ENCODE peak calls at places on chromosomes 6 and 20, in eight cellular contexts. One of them, this sample, is unnamed.

GRCh38 chr6:162177733-162178132 is 549.8 kb downstream of the PRKN start:
- DNase-seq in IMR-90: no peak
- DNase-seq in endodermal cell: peak; percentile 68
- DNase-seq in fibroblast of lung: peak; percentile 50
- DNase-seq in coronary artery: no peak
- DNase-seq in GM12878: no peak
- DNase-seq in HCT116: no peak
- DNase-seq in esophagus muscularis mucosa: no peak
- DNase-seq in this sample: peak; percentile 33

GRCh38 chr20:58555078-58555765 is 40.0 kb upstream of the APCDD1L start:
- DNase-seq in IMR-90: peak; percentile 89
- DNase-seq in endodermal cell: peak; percentile 4
- DNase-seq in fibroblast of lung: peak; percentile 74
- DNase-seq in coronary artery: peak; percentile 35
- DNase-seq in GM12878: no peak
- DNase-seq in HCT116: no peak
- DNase-seq in esophagus muscularis mucosa: no peak
- DNase-seq in this sample: peak; percentile 53

GRCh38 chr20:56222201-56222600 is 26.3 kb upstream of the MC3R start:
- DNase-seq in IMR-90: no peak
- DNase-seq in endodermal cell: no peak
- DNase-seq in fibroblast of lung: no peak
- DNase-seq in coronary artery: no peak
- DNase-seq in GM12878: no peak
- DNase-seq in HCT116: no peak
- DNase-seq in esophagus muscularis mucosa: no peak
- DNase-seq in this sample: no peak

GRCh38 chr6:3471711-3472110 is 14.9 kb upstream of the SLC22A23 start:
- DNase-seq in IMR-90: peak; percentile 28
- DNase-seq in endodermal cell: peak; percentile 60
- DNase-seq in fibroblast of lung: no peak
- DNase-seq in coronary artery: no peak
- DNase-seq in GM12878: no peak
- DNase-seq in HCT116: no peak
- DNase-seq in esophagus muscularis mucosa: no peak
- DNase-seq in this sample: no peak

GRCh38 chr6:27318973-27319372 is 6.9 kb upstream of the POM121L2 start:
- DNase-seq in IMR-90: no peak
- DNase-seq in endodermal cell: no peak
- DNase-seq in fibroblast of lung: no peak
- DNase-seq in coronary artery: no peak
- DNase-seq in GM12878: no peak
- DNase-seq in HCT116: no peak
- DNase-seq in esophagus muscularis mucosa: no peak
- DNase-seq in this sample: no peak

GRCh38 chr6:169981051-169981450 is 229.6 kb downstream of the ERMARD start:
- DNase-seq in IMR-90: no peak
- DNase-seq in endodermal cell: no peak
- DNase-seq in fibroblast of lung: no peak
- DNase-seq in coronary artery: no peak
- DNase-seq in GM12878: no peak
- DNase-seq in HCT116: no peak
- DNase-seq in esophagus muscularis mucosa: no peak
- DNase-seq in this sample: no peak

GRCh38 chr20:33649201-33649631 is 12.9 kb upstream of the C20orf144 start:
- DNase-seq in IMR-90: no peak
- DNase-seq in endodermal cell: no peak
- DNase-seq in fibroblast of lung: peak; percentile 66
- DNase-seq in coronary artery: no peak
- DNase-seq in GM12878: no peak
- DNase-seq in HCT116: no peak
- DNase-seq in esophagus muscularis mucosa: no peak
- DNase-seq in this sample: no peak

GRCh38 chr20:41249781-41250281 is 67.7 kb downstream of the ZHX3 start:
- DNase-seq in IMR-90: peak; percentile 29
- DNase-seq in endodermal cell: peak; percentile 88
- DNase-seq in fibroblast of lung: peak; percentile 78
- DNase-seq in coronary artery: no peak
- DNase-seq in GM12878: no peak
- DNase-seq in HCT116: no peak
- DNase-seq in esophagus muscularis mucosa: no peak
- DNase-seq in this sample: peak; percentile 45

GRCh38 chr6:116265081-116265829 is 11.4 kb upstream of the TSPYL4 start:
- DNase-seq in IMR-90: peak; percentile 23
- DNase-seq in endodermal cell: no peak
- DNase-seq in fibroblast of lung: no peak
- DNase-seq in coronary artery: no peak
- DNase-seq in GM12878: no peak
- DNase-seq in HCT116: no peak
- DNase-seq in esophagus muscularis mucosa: no peak
- DNase-seq in this sample: no peak

GRCh38 chr6:47587503-47587902 is 109.9 kb downstream of the CD2AP start:
- DNase-seq in IMR-90: peak; percentile 45
- DNase-seq in endodermal cell: no peak
- DNase-seq in fibroblast of lung: no peak
- DNase-seq in coronary artery: no peak
- DNase-seq in GM12878: no peak
- DNase-seq in HCT116: no peak
- DNase-seq in esophagus muscularis mucosa: no peak
- DNase-seq in this sample: no peak

GRCh38 chr6:159762681-159763293 is 942 bp downstream of the ACAT2 start:
- DNase-seq in IMR-90: no peak
- DNase-seq in endodermal cell: no peak
- DNase-seq in fibroblast of lung: no peak
- DNase-seq in coronary artery: no peak
- DNase-seq in GM12878: no peak
- DNase-seq in HCT116: no peak
- DNase-seq in esophagus muscularis mucosa: no peak
- DNase-seq in this sample: no peak

GRCh38 chr6:53347250-53347920 is 1.4 kb downstream of the ELOVL5 start:
- DNase-seq in IMR-90: peak; percentile 45
- DNase-seq in endodermal cell: no peak
- DNase-seq in fibroblast of lung: peak; percentile 44
- DNase-seq in coronary artery: no peak
- DNase-seq in GM12878: no peak
- DNase-seq in HCT116: no peak
- DNase-seq in esophagus muscularis mucosa: no peak
- DNase-seq in this sample: peak; percentile 18

GRCh38 chr6:139983555-139984276 is 609.3 kb upstream of the CITED2 start:
- DNase-seq in IMR-90: peak; percentile 58
- DNase-seq in endodermal cell: no peak
- DNase-seq in fibroblast of lung: peak; percentile 84
- DNase-seq in coronary artery: no peak
- DNase-seq in GM12878: no peak
- DNase-seq in HCT116: no peak
- DNase-seq in esophagus muscularis mucosa: no peak
- DNase-seq in this sample: peak; percentile 90

GRCh38 chr6:65637289-65638046 is 69.6 kb downstream of the EYS start:
- DNase-seq in IMR-90: no peak
- DNase-seq in endodermal cell: peak; percentile 45
- DNase-seq in fibroblast of lung: no peak
- DNase-seq in coronary artery: no peak
- DNase-seq in GM12878: no peak
- DNase-seq in HCT116: no peak
- DNase-seq in esophagus muscularis mucosa: no peak
- DNase-seq in this sample: no peak

GRCh38 chr6:52955871-52956270 is 39.2 kb downstream of the GSTA4 start:
- DNase-seq in IMR-90: no peak
- DNase-seq in endodermal cell: no peak
- DNase-seq in fibroblast of lung: no peak
- DNase-seq in coronary artery: no peak
- DNase-seq in GM12878: no peak
- DNase-seq in HCT116: no peak
- DNase-seq in esophagus muscularis mucosa: peak; percentile 68
- DNase-seq in this sample: no peak

GRCh38 chr6:88823998-88824397 is 139.4 kb downstream of the RNGTT start:
- DNase-seq in IMR-90: peak; percentile 77
- DNase-seq in endodermal cell: no peak
- DNase-seq in fibroblast of lung: peak; percentile 32
- DNase-seq in coronary artery: no peak
- DNase-seq in GM12878: no peak
- DNase-seq in HCT116: no peak
- DNase-seq in esophagus muscularis mucosa: no peak
- DNase-seq in this sample: peak; percentile 51

GRCh38 chr20:48621256-48622078 is 206.3 kb downstream of the PREX1 start:
- DNase-seq in IMR-90: peak; percentile 4
- DNase-seq in endodermal cell: no peak
- DNase-seq in fibroblast of lung: no peak
- DNase-seq in coronary artery: no peak
- DNase-seq in GM12878: no peak
- DNase-seq in HCT116: no peak
- DNase-seq in esophagus muscularis mucosa: no peak
- DNase-seq in this sample: peak; percentile 28

GRCh38 chr20:15487030-15487429 is 1086.2 kb downstream of the KIF16B start:
- DNase-seq in IMR-90: no peak
- DNase-seq in endodermal cell: no peak
- DNase-seq in fibroblast of lung: no peak
- DNase-seq in coronary artery: no peak
- DNase-seq in GM12878: no peak
- DNase-seq in HCT116: no peak
- DNase-seq in esophagus muscularis mucosa: no peak
- DNase-seq in this sample: peak; percentile 29

GRCh38 chr20:15496501-15497039 is 1076.7 kb downstream of the KIF16B start:
- DNase-seq in IMR-90: no peak
- DNase-seq in endodermal cell: no peak
- DNase-seq in fibroblast of lung: no peak
- DNase-seq in coronary artery: no peak
- DNase-seq in GM12878: no peak
- DNase-seq in HCT116: no peak
- DNase-seq in esophagus muscularis mucosa: no peak
- DNase-seq in this sample: no peak

GRCh38 chr20:15487682-15488081 is 1085.6 kb downstream of the KIF16B start:
- DNase-seq in IMR-90: no peak
- DNase-seq in endodermal cell: peak; percentile 48
- DNase-seq in fibroblast of lung: no peak
- DNase-seq in coronary artery: no peak
- DNase-seq in GM12878: no peak
- DNase-seq in HCT116: no peak
- DNase-seq in esophagus muscularis mucosa: no peak
- DNase-seq in this sample: no peak

GRCh38 chr20:15494841-15495240 is 1078.4 kb downstream of the KIF16B start:
- DNase-seq in IMR-90: no peak
- DNase-seq in endodermal cell: no peak
- DNase-seq in fibroblast of lung: no peak
- DNase-seq in coronary artery: no peak
- DNase-seq in GM12878: no peak
- DNase-seq in HCT116: no peak
- DNase-seq in esophagus muscularis mucosa: no peak
- DNase-seq in this sample: no peak

DNA sequence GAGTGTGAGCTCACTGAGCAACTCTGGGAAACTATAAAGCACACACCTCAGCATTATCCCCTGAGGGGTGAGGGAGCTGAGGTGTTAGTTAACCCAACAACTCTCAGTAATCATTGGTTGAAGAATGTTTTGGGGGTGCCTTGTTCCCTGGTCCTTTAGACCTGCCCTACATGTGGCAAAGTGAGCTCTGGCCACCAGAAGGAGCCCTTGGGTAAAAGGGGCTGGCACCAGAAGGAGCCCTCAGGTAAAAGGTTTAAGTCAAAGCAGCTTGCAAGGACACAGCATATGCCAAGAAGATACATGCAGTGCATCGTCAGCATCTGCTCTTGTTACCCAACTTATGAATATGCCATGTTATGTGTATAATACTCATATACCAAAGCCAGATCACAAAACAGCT is 1081.7 kb downstream of the KIF16B start:
- DNase-seq in IMR-90: no peak
- DNase-seq in endodermal cell: peak; percentile 83
- DNase-seq in fibroblast of lung: no peak
- DNase-seq in coronary artery: no peak
- DNase-seq in GM12878: no peak
- DNase-seq in HCT116: no peak
- DNase-seq in esophagus muscularis mucosa: no peak
- DNase-seq in this sample: no peak
- TF ChIP-seq CTCF in IMR-90: peak; percentile 16
- TF ChIP-seq CTCF in endodermal cell: peak; percentile 85
- TF ChIP-seq CTCF in fibroblast of lung: no peak
- TF ChIP-seq CTCF in coronary artery: no peak
- TF ChIP-seq CTCF in GM12878: peak; percentile 27
- TF ChIP-seq CTCF in HCT116: no peak
- TF ChIP-seq CTCF in esophagus muscularis mucosa: no peak
- TF ChIP-seq CTCF in this sample: peak; percentile 61

DNA sequence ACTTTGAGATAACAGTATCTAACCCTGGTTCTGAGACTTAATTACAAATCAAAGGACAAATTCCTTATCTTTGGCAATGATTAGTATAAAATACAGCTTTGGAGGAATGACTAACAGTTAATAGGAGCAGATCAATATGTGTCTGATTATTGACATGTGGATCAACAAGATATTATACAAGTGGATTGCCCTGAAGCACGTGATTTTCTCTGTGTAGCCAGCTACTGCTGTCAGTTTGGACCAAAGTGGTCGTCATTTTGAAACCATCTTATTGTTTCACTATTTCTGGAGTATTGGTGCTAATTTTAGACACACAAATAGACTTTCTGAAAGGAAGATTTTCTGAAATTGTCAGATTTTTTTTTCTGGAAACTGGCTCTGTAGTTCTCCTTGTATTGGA is 6.2 kb upstream of the FLRT3 start:
- DNase-seq in IMR-90: no peak
- DNase-seq in endodermal cell: no peak
- DNase-seq in fibroblast of lung: no peak
- DNase-seq in coronary artery: no peak
- DNase-seq in GM12878: no peak
- DNase-seq in HCT116: no peak
- DNase-seq in esophagus muscularis mucosa: no peak
- DNase-seq in this sample: no peak
- H3K4me3 ChIP-seq in IMR-90: no peak overlapping the region
- H3K4me3 ChIP-seq in endodermal cell: peak overlapping the region; percentile 0
- H3K4me3 ChIP-seq in fibroblast of lung: no peak overlapping the region
- H3K4me3 ChIP-seq in coronary artery: no peak overlapping the region
- H3K4me3 ChIP-seq in GM12878: no peak overlapping the region
- H3K4me3 ChIP-seq in HCT116: no peak overlapping the region
- H3K4me3 ChIP-seq in esophagus muscularis mucosa: no peak overlapping the region
- H3K4me3 ChIP-seq in this sample: no peak overlapping the region

DNA sequence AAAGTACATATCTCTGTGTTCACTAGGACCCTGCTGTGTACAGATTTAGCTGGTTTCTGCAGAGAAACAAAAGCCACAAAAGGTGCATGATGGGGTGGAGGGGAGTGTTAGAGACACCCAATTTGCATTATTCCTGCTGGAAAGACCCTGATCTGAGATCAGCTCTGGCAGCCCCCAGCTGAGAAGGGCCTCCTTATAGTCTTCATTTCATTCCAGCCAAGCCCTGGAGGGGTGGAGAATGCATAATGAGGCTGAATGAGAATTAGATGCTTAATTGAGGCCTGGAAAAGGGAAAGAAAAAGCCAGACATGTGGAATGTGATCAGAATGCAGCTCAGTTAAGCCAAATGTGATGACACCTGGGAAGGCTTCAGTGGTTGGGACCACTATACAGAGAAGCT is 545.5 kb downstream of the KIF16B start:
- DNase-seq in IMR-90: no peak
- DNase-seq in endodermal cell: no peak
- DNase-seq in fibroblast of lung: no peak
- DNase-seq in coronary artery: no peak
- DNase-seq in GM12878: no peak
- DNase-seq in HCT116: no peak
- DNase-seq in esophagus muscularis mucosa: no peak
- DNase-seq in this sample: no peak
- TF ChIP-seq CTCF in IMR-90: no peak
- TF ChIP-seq CTCF in endodermal cell: no peak
- TF ChIP-seq CTCF in fibroblast of lung: no peak
- TF ChIP-seq CTCF in coronary artery: no peak
- TF ChIP-seq CTCF in GM12878: no peak
- TF ChIP-seq CTCF in HCT116: no peak
- TF ChIP-seq CTCF in esophagus muscularis mucosa: no peak
- TF ChIP-seq CTCF in this sample: no peak

GRCh38 chr6:11552390-11552789 is 14.8 kb downstream of the TMEM170B start:
- DNase-seq in IMR-90: no peak
- DNase-seq in endodermal cell: no peak
- DNase-seq in fibroblast of lung: no peak
- DNase-seq in coronary artery: no peak
- DNase-seq in GM12878: no peak
- DNase-seq in HCT116: no peak
- DNase-seq in esophagus muscularis mucosa: no peak
- DNase-seq in this sample: no peak
- H3K4me3 ChIP-seq in IMR-90: no peak overlapping the region
- H3K4me3 ChIP-seq in endodermal cell: no peak overlapping the region
- H3K4me3 ChIP-seq in fibroblast of lung: no peak overlapping the region
- H3K4me3 ChIP-seq in coronary artery: no peak overlapping the region
- H3K4me3 ChIP-seq in GM12878: no peak overlapping the region
- H3K4me3 ChIP-seq in HCT116: no peak overlapping the region
- H3K4me3 ChIP-seq in esophagus muscularis mucosa: no peak overlapping the region
- H3K4me3 ChIP-seq in this sample: no peak overlapping the region